ENCODE peak calls at places on chromosomes 4 and X, in four cellular contexts. G, Y, P and Z are unnamed samples.
A peak's percentile ranks its signal among the peaks of the same experiment; 100 is the strongest.

GRCh38 chr4:57078685-57079521 is 31.3 kb downstream of the IGFBP7 start:
- DNase-seq in G (peak; percentile 85), Y (no peak), P (no peak), Z (no peak)

GRCh38 chr4:137638934-137639333 is 106.6 kb upstream of the PCDH18 start:
- DNase-seq in G (no peak), Y (no peak), P (no peak), Z (no peak)

GRCh38 chr4:122423246-122423645 is 33.3 kb downstream of the IL2 start:
- DNase-seq in G (no peak), Y (peak; percentile 4), P (no peak), Z (no peak)

GRCh38 chr4:138348055-138348454 is 105.9 kb upstream of the SLC7A11 start:
- DNase-seq in G (no peak), Y (no peak), P (no peak), Z (no peak)

GRCh38 chr4:80646061-80646460 is 310.5 kb downstream of the CFAP299 start:
- DNase-seq in G (no peak), Y (peak; percentile 8), P (no peak), Z (no peak)

GRCh38 chr4:171025776-171026175 is 787.4 kb upstream of the GALNTL6 start:
- DNase-seq in G (no peak), Y (no peak), P (no peak), Z (no peak)

GRCh38 chrX:17592117-17592516 is 145.2 kb upstream of the SCML1 start:
- DNase-seq in G (peak; percentile 53), Y (peak; percentile 12), P (no peak), Z (no peak)

GRCh38 chr4:182905038-182905437 is 12.1 kb downstream of the DCTD start:
- DNase-seq in G (no peak), Y (no peak), P (no peak), Z (no peak)

GRCh38 chr4:38837849-38838248 is 18.8 kb downstream of the TLR6 start:
- DNase-seq in G (peak; percentile 27), Y (peak; percentile 26), P (no peak), Z (no peak)

GRCh38 chr4:1730532-1731135 is 9.3 kb downstream of the TACC3 start:
- DNase-seq in G (no peak), Y (no peak), P (no peak), Z (no peak)

GRCh38 chr4:25441519-25442117 is 64.6 kb downstream of the ANAPC4 start:
- DNase-seq in G (peak; percentile 61), Y (peak; percentile 75), P (peak; percentile 30), Z (peak; percentile 75)

GRCh38 chr4:183746305-183747229 is 87.5 kb downstream of the TRAPPC11 start:
- DNase-seq in G (no peak), Y (no peak), P (no peak), Z (no peak)

GRCh38 chr4:2058264-2059033 is 678 bp upstream of the NAT8L start:
- DNase-seq in G (no peak), Y (no peak), P (peak; percentile 64), Z (no peak)

GRCh38 chrX:95974885-95975284 is 709.8 kb upstream of the DIAPH2 start:
- DNase-seq in G (no peak), Y (no peak), P (no peak), Z (no peak)

GRCh38 chr4:86508436-86508835 is 85.7 kb upstream of the PTPN13 start:
- DNase-seq in G (peak; percentile 66), Y (peak; percentile 81), P (no peak), Z (no peak)

GRCh38 chrX:133645977-133646750 is 230.9 kb upstream of the GPC4 start:
- DNase-seq in G (peak; percentile 54), Y (peak; percentile 49), P (no peak), Z (no peak)

GRCh38 chr4:7267829-7268228 is 75.5 kb downstream of the SORCS2 start:
- DNase-seq in G (no peak), Y (no peak), P (no peak), Z (no peak)
- TF ChIP-seq CTCF in G (no peak), Y (no peak), P (no peak), Z (no peak)

GRCh38 chrX:94041881-94042280 is 367.9 kb downstream of the FAM133A start:
- DNase-seq in G (no peak), Y (no peak), P (no peak), Z (no peak)

GRCh38 chrX:94045724-94046123 is 371.7 kb downstream of the FAM133A start:
- DNase-seq in G (no peak), Y (no peak), P (no peak), Z (no peak)
- TF ChIP-seq CTCF in G (no peak), Y (no peak), P (no peak), Z (no peak)

GRCh38 chr4:113636438-113636818 is 125.1 kb downstream of the CAMK2D start:
- DNase-seq in G (no peak), Y (no peak), P (no peak), Z (no peak)
- TF ChIP-seq CTCF in G (no peak), Y (no peak), P (no peak), Z (no peak)

DNA sequence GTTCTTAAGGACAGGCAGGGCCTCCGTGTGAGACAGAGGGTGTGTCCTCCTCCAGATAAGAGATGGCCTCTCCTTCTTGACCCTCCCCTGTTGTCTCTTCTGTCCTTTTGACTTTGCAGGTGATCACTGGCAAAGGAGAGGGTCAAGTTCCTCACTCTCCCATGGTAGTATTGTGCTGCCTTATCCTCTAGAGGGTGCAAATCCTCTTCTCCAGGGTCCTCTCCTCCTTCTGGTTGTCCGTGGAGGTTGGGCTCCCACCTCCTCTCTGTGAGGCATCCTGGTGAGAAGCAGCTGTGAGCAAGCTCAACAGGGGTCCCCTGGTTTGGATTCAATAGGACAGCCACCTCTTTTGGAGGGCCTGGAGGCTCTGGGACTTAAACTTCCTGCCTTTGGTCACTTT is 44.8 kb downstream of the ZNF182 start:
- DNase-seq in G (no peak), Y (peak; percentile 6), P (no peak), Z (no peak)
- TF ChIP-seq CTCF in G (no peak), Y (no peak), P (peak; percentile 36), Z (no peak)

DNA sequence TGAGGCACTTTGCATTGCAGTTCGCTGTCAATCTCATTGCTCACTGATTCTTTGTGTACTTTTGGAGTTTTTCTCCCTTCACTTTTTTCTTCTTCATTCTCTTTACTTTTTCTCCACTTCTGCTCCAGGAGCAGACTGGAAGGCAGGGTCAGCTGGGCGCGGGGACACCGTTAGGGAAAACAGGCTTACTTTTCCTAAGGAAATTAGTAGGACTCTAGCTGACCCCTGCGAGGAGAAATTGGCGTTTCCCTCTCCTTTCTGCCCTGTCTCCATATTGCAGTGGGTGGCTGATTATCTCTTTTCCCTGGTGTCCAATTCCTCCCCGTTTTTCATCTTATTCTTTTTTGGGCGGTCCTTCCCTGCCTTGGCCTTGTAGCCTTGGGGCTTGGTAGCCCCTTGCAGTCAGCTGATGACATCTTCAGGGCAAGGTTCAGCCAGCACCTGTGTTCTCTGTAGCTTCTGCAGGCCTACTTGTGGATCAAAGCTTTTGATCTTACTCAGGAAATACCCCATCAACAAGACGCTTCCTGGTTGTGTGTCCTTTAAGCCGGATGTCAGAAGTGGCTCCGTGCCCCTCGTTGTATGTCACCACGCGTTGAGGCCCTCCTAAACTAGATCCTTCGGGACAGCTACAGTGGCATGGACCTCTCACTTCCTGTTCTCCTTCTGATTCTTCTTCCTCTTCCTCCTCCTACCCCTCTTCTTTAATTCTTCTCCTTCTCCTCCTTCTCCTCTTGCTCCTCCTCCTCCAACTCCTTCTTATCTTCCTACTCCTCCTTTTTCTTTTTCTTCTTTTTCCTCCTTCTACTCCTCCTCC is 36.1 kb downstream of the NBDY start:
- DNase-seq in G (no peak), Y (no peak), P (no peak), Z (no peak)
- TF ChIP-seq CTCF in G (no peak), Y (no peak), P (no peak), Z (no peak)